ENCODE peak calls at places on chromosomes 3 and 15, in six cellular contexts. T is HCT116, R is HepG2, X is GM12878, A is K562, B is H1. L is an unnamed sample. For H3K4me1, the result is how much of the 10 kb centered on the place peaks cover.

GRCh38 chr3:122356402-122356801 is 26.6 kb downstream of the MIX23 start:
- DNase-seq in X (no peak), B (peak), R (peak), T (peak), A (peak), L (no peak)

GRCh38 chr3:10192953-10193691 is 28.4 kb downstream of the IRAK2 start:
- DNase-seq in X (peak), B (no peak), T (no peak), A (no peak), R (peak), L (peak)

GRCh38 chr3:80263260-80263659 is 495.5 kb upstream of the ROBO1 start:
- DNase-seq in X (no peak), R (no peak), A (no peak), B (no peak), T (no peak), L (peak)

GRCh38 chr15:96331942-96332853 is 1.7 kb downstream of the NR2F2 start:
- DNase-seq in B (peak), A (no peak), T (no peak), R (no peak), X (no peak), L (no peak)

GRCh38 chr3:9340450-9341009 is 22.3 kb upstream of the THUMPD3 start:
- DNase-seq in B (no peak), X (no peak), T (peak), R (peak), A (no peak), L (no peak)

GRCh38 chr3:171407746-171408145 is 52.5 kb downstream of the TNIK start:
- DNase-seq in A (peak), T (no peak), R (no peak), B (no peak), X (no peak), L (no peak)

GRCh38 chr3:72630614-72631344 is 217.5 kb downstream of the SHQ1 start:
- DNase-seq in T (no peak), B (no peak), R (no peak), X (no peak), A (no peak), L (no peak)

GRCh38 chr15:62439543-62440016 is 274.5 kb upstream of the C2CD4B start:
- DNase-seq in R (peak), T (no peak), X (no peak), A (no peak), B (no peak), L (no peak)

GRCh38 chr15:40282144-40282869 is 557 bp downstream of the ANKRD63 start:
- DNase-seq in X (no peak), R (peak), A (peak), T (no peak), B (peak), L (no peak)
- TF ChIP-seq ZNF274 in X (no peak), R (no peak), A (no peak), T (no peak), B (no peak), L (no peak)

DNA sequence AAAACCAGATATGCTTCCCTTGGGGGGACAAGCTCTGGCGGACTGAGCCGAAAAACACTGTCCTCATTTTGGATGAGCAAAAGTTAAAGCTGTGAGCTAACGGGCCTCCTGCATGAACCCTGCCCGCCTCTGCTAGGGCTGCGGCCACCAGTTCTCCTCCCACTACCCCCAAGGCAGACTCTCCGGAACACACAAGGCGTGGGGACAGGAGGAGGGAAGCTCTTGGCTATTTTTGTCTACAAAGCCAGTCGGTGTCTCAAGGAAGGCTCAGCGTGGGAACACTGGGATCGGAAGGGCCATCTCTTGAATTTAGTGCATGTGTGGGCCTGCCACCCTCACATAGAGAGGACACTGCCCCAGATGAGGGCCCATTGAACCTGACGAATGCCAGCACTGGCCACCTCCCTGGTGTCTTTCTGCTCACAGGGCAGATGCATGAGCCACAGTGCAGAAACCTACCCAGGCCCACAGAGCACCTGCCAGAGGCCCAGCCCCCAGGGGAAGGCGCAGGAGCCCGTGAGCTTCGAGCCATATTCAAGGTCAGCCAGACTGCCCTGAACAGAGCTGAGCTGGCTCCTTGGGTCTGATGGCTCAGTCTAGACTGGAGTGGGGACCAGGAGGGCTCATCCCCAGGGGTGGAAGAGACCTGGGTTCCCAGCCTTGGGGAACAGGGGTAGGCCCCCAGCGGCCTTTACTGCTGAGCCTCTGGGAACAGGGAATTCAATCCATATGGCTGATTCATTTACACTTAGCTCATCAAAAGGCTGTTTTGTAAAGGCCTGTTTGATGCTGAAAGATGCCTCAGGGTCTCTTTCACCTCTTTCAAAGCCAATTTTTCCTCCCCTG is 38.3 kb downstream of the HCN4 start:
- DNase-seq in T (no peak), X (no peak), B (no peak), A (no peak), R (no peak), L (no peak)
- H3K4me1 ChIP-seq in T (under half), X (under half), B (under half), A (under half), R (under half), L (under half)

GRCh38 chr3:189941125-189941524 is 179.6 kb downstream of the P3H2 start:
- DNase-seq in R (peak), A (no peak), B (no peak), T (no peak), X (no peak), L (no peak)

GRCh38 chr3:189937302-189938255 is 183.1 kb downstream of the P3H2 start:
- DNase-seq in A (no peak), B (no peak), X (no peak), R (no peak), T (peak), L (peak)

GRCh38 chr3:189941679-189942078 is 179.0 kb downstream of the P3H2 start:
- DNase-seq in B (no peak), A (no peak), X (no peak), T (no peak), R (peak), L (no peak)

DNA sequence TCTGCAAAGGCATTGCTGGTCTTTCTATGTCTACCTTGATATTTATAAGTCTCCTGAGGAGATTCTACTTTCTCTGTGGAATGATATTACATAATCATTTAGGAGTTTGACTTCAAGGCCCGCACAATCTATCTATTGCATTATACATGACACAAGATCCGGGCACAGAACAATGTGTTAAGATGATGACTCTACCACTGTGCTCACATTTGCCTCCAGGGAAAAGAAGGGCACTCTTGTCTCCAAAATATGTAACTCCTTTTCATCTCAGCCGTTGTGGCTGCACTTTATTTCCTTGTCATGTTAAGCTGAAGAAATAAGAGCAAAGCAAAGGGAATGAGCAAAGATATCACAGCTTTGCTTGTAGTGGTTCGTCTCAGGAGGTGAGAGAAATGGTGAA is 184.5 kb downstream of the P3H2 start:
- DNase-seq in A (no peak), B (no peak), T (no peak), R (no peak), X (no peak), L (no peak)
- TF ChIP-seq ZNF274 in A (no peak), B (no peak), T (no peak), R (no peak), X (no peak), L (no peak)

GRCh38 chr3:159782724-159783421 is 205.8 kb upstream of the IL12A start:
- DNase-seq in T (no peak), R (peak), B (no peak), A (no peak), X (no peak), L (no peak)
- H3K4me1 ChIP-seq in T (under half), R (half or more), B (under half), A (under half), X (under half), L (under half)

GRCh38 chr15:22873204-22873701 is 34.8 kb downstream of the NIPA2 start:
- DNase-seq in A (no peak), T (no peak), R (no peak), X (no peak), B (no peak), L (peak)
- TF ChIP-seq ZNF274 in A (no peak), T (no peak), R (no peak), X (no peak), B (no peak), L (no peak)

GRCh38 chr15:75697523-75698398 is 14.9 kb downstream of the CSPG4 start:
- DNase-seq in R (no peak), B (no peak), A (no peak), T (no peak), X (no peak), L (no peak)
- H3K4me1 ChIP-seq in R (under half), B (under half), A (under half), T (under half), X (under half), L (under half)

GRCh38 chr3:48662753-48663488 is at the start of gene CELSR3:
- DNase-seq in X (peak), A (peak), B (peak), T (peak), R (peak), L (peak)
- TF ChIP-seq ZNF274 in X (no peak), A (no peak), B (no peak), T (no peak), R (no peak), L (no peak)